ENCODE peak calls at places on chromosomes 5 and 9, in seven cellular contexts. One of them, this sample, is unnamed.

GRCh38 chr9:136309101-136309801 is 5.4 kb upstream of the CCDC187 start:
- DNase-seq in upper lobe of right lung: no peak
- DNase-seq in transverse colon: no peak
- DNase-seq in osteocyte: no peak
- DNase-seq in choroid plexus epithelial cell: no peak
- DNase-seq in dorsolateral prefrontal cortex: no peak
- DNase-seq in GM10248: no peak
- DNase-seq in this sample: no peak

GRCh38 chr5:178265746-178266145 is 33.1 kb upstream of the PHYKPL start:
- DNase-seq in upper lobe of right lung: no peak
- DNase-seq in transverse colon: no peak
- DNase-seq in osteocyte: no peak
- DNase-seq in choroid plexus epithelial cell: no peak
- DNase-seq in dorsolateral prefrontal cortex: no peak
- DNase-seq in GM10248: no peak
- DNase-seq in this sample: no peak

GRCh38 chr9:137296214-137297059 is 5.6 kb downstream of the NRARP start:
- DNase-seq in upper lobe of right lung: peak; percentile 69
- DNase-seq in transverse colon: peak; percentile 77
- DNase-seq in osteocyte: no peak
- DNase-seq in choroid plexus epithelial cell: peak; percentile 84
- DNase-seq in dorsolateral prefrontal cortex: no peak
- DNase-seq in GM10248: no peak
- DNase-seq in this sample: no peak

GRCh38 chr9:128167209-128167608 is 7.1 kb downstream of the BBLN start:
- DNase-seq in upper lobe of right lung: no peak
- DNase-seq in transverse colon: no peak
- DNase-seq in osteocyte: no peak
- DNase-seq in choroid plexus epithelial cell: no peak
- DNase-seq in dorsolateral prefrontal cortex: no peak
- DNase-seq in GM10248: no peak
- DNase-seq in this sample: no peak

GRCh38 chr5:54301852-54302251 is 8.5 kb downstream of the ARL15 start:
- DNase-seq in upper lobe of right lung: no peak
- DNase-seq in transverse colon: no peak
- DNase-seq in osteocyte: no peak
- DNase-seq in choroid plexus epithelial cell: no peak
- DNase-seq in dorsolateral prefrontal cortex: no peak
- DNase-seq in GM10248: no peak
- DNase-seq in this sample: no peak

GRCh38 chr5:9401786-9402472 is 143.9 kb downstream of the SEMA5A start:
- DNase-seq in upper lobe of right lung: no peak
- DNase-seq in transverse colon: no peak
- DNase-seq in osteocyte: no peak
- DNase-seq in choroid plexus epithelial cell: peak; percentile 41
- DNase-seq in dorsolateral prefrontal cortex: no peak
- DNase-seq in GM10248: no peak
- DNase-seq in this sample: peak; percentile 89

GRCh38 chr9:91421987-91422765 is 1.5 kb downstream of the NFIL3 start:
- DNase-seq in upper lobe of right lung: no peak
- DNase-seq in transverse colon: peak; percentile 23
- DNase-seq in osteocyte: peak; percentile 7
- DNase-seq in choroid plexus epithelial cell: peak; percentile 57
- DNase-seq in dorsolateral prefrontal cortex: no peak
- DNase-seq in GM10248: no peak
- DNase-seq in this sample: peak; percentile 50

GRCh38 chr9:73615557-73615956 is 463.9 kb downstream of the ANXA1 start:
- DNase-seq in upper lobe of right lung: no peak
- DNase-seq in transverse colon: no peak
- DNase-seq in osteocyte: no peak
- DNase-seq in choroid plexus epithelial cell: no peak
- DNase-seq in dorsolateral prefrontal cortex: no peak
- DNase-seq in GM10248: no peak
- DNase-seq in this sample: no peak

GRCh38 chr5:169548315-169548714 is 35.3 kb upstream of the SPDL1 start:
- DNase-seq in upper lobe of right lung: no peak
- DNase-seq in transverse colon: no peak
- DNase-seq in osteocyte: no peak
- DNase-seq in choroid plexus epithelial cell: peak; percentile 71
- DNase-seq in dorsolateral prefrontal cortex: no peak
- DNase-seq in GM10248: no peak
- DNase-seq in this sample: peak; percentile 55

GRCh38 chr9:113220467-113221002 is 542 bp downstream of the FKBP15 start:
- DNase-seq in upper lobe of right lung: no peak
- DNase-seq in transverse colon: no peak
- DNase-seq in osteocyte: no peak
- DNase-seq in choroid plexus epithelial cell: peak; percentile 25
- DNase-seq in dorsolateral prefrontal cortex: no peak
- DNase-seq in GM10248: no peak
- DNase-seq in this sample: peak; percentile 10

GRCh38 chr5:135087950-135088349 is 53.9 kb upstream of the PITX1 start:
- DNase-seq in upper lobe of right lung: no peak
- DNase-seq in transverse colon: no peak
- DNase-seq in osteocyte: no peak
- DNase-seq in choroid plexus epithelial cell: no peak
- DNase-seq in dorsolateral prefrontal cortex: no peak
- DNase-seq in GM10248: no peak
- DNase-seq in this sample: no peak

GRCh38 chr5:74517700-74518099 is 122.8 kb downstream of the ENC1 start:
- DNase-seq in upper lobe of right lung: no peak
- DNase-seq in transverse colon: no peak
- DNase-seq in osteocyte: no peak
- DNase-seq in choroid plexus epithelial cell: peak; percentile 73
- DNase-seq in dorsolateral prefrontal cortex: no peak
- DNase-seq in GM10248: no peak
- DNase-seq in this sample: peak; percentile 65

GRCh38 chr9:127129073-127129717 is 6.8 kb upstream of the ANGPTL2 start:
- DNase-seq in upper lobe of right lung: no peak
- DNase-seq in transverse colon: no peak
- DNase-seq in osteocyte: no peak
- DNase-seq in choroid plexus epithelial cell: no peak
- DNase-seq in dorsolateral prefrontal cortex: no peak
- DNase-seq in GM10248: no peak
- DNase-seq in this sample: peak; percentile 30

GRCh38 chr9:99351647-99352046 is 129.6 kb downstream of the SEC61B start:
- DNase-seq in upper lobe of right lung: no peak
- DNase-seq in transverse colon: no peak
- DNase-seq in osteocyte: no peak
- DNase-seq in choroid plexus epithelial cell: no peak
- DNase-seq in dorsolateral prefrontal cortex: no peak
- DNase-seq in GM10248: no peak
- DNase-seq in this sample: peak; percentile 12

GRCh38 chr9:78236511-78236950 is 656 bp downstream of the CEP78 start:
- DNase-seq in upper lobe of right lung: no peak
- DNase-seq in transverse colon: no peak
- DNase-seq in osteocyte: no peak
- DNase-seq in choroid plexus epithelial cell: peak; percentile 11
- DNase-seq in dorsolateral prefrontal cortex: no peak
- DNase-seq in GM10248: peak; percentile 48
- DNase-seq in this sample: no peak

GRCh38 chr9:29750062-29750461 is 2176.8 kb upstream of the C9orf72 start:
- DNase-seq in upper lobe of right lung: no peak
- DNase-seq in transverse colon: no peak
- DNase-seq in osteocyte: no peak
- DNase-seq in choroid plexus epithelial cell: peak; percentile 74
- DNase-seq in dorsolateral prefrontal cortex: no peak
- DNase-seq in GM10248: no peak
- DNase-seq in this sample: no peak

GRCh38 chr9:124011460-124012301 is at the start of gene LHX2:
- DNase-seq in upper lobe of right lung: no peak
- DNase-seq in transverse colon: peak; percentile 27
- DNase-seq in osteocyte: no peak
- DNase-seq in choroid plexus epithelial cell: peak; percentile 59
- DNase-seq in dorsolateral prefrontal cortex: peak; percentile 75
- DNase-seq in GM10248: no peak
- DNase-seq in this sample: peak; percentile 73

GRCh38 chr9:127066060-127066774 is 56.2 kb downstream of the ANGPTL2 start:
- DNase-seq in upper lobe of right lung: no peak
- DNase-seq in transverse colon: no peak
- DNase-seq in osteocyte: no peak
- DNase-seq in choroid plexus epithelial cell: peak; percentile 76
- DNase-seq in dorsolateral prefrontal cortex: no peak
- DNase-seq in GM10248: no peak
- DNase-seq in this sample: peak; percentile 12

GRCh38 chr9:36191696-36192095 is 975 bp downstream of the CLTA start:
- DNase-seq in upper lobe of right lung: no peak
- DNase-seq in transverse colon: no peak
- DNase-seq in osteocyte: no peak
- DNase-seq in choroid plexus epithelial cell: peak; percentile 27
- DNase-seq in dorsolateral prefrontal cortex: no peak
- DNase-seq in GM10248: no peak
- DNase-seq in this sample: no peak

GRCh38 chr5:14812166-14812565 is 59.4 kb downstream of the ANKH start:
- DNase-seq in upper lobe of right lung: no peak
- DNase-seq in transverse colon: no peak
- DNase-seq in osteocyte: no peak
- DNase-seq in choroid plexus epithelial cell: no peak
- DNase-seq in dorsolateral prefrontal cortex: no peak
- DNase-seq in GM10248: no peak
- DNase-seq in this sample: no peak

GRCh38 chr9:108620767-108621166 is 235.0 kb downstream of the ACTL7B start:
- DNase-seq in upper lobe of right lung: no peak
- DNase-seq in transverse colon: no peak
- DNase-seq in osteocyte: no peak
- DNase-seq in choroid plexus epithelial cell: peak; percentile 9
- DNase-seq in dorsolateral prefrontal cortex: no peak
- DNase-seq in GM10248: no peak
- DNase-seq in this sample: no peak

GRCh38 chr9:34571180-34571800 is 18.2 kb downstream of the CNTFR start:
- DNase-seq in upper lobe of right lung: no peak
- DNase-seq in transverse colon: no peak
- DNase-seq in osteocyte: no peak
- DNase-seq in choroid plexus epithelial cell: no peak
- DNase-seq in dorsolateral prefrontal cortex: no peak
- DNase-seq in GM10248: no peak
- DNase-seq in this sample: no peak

GRCh38 chr9:37565661-37566618 is 10.2 kb downstream of the FBXO10 start:
- DNase-seq in upper lobe of right lung: no peak
- DNase-seq in transverse colon: peak; percentile 44
- DNase-seq in osteocyte: no peak
- DNase-seq in choroid plexus epithelial cell: no peak
- DNase-seq in dorsolateral prefrontal cortex: no peak
- DNase-seq in GM10248: peak; percentile 55
- DNase-seq in this sample: no peak

GRCh38 chr5:149961186-149961685 is 678 bp downstream of the SLC26A2 start:
- DNase-seq in upper lobe of right lung: no peak
- DNase-seq in transverse colon: no peak
- DNase-seq in osteocyte: no peak
- DNase-seq in choroid plexus epithelial cell: no peak
- DNase-seq in dorsolateral prefrontal cortex: no peak
- DNase-seq in GM10248: no peak
- DNase-seq in this sample: peak; percentile 30

GRCh38 chr9:89815061-89815902 is 210.5 kb downstream of the GADD45G start:
- DNase-seq in upper lobe of right lung: no peak
- DNase-seq in transverse colon: no peak
- DNase-seq in osteocyte: peak; percentile 49
- DNase-seq in choroid plexus epithelial cell: no peak
- DNase-seq in dorsolateral prefrontal cortex: no peak
- DNase-seq in GM10248: no peak
- DNase-seq in this sample: no peak

GRCh38 chr9:89815903-89816573 is 211.2 kb downstream of the GADD45G start:
- DNase-seq in upper lobe of right lung: peak; percentile 54
- DNase-seq in transverse colon: no peak
- DNase-seq in osteocyte: peak; percentile 75
- DNase-seq in choroid plexus epithelial cell: no peak
- DNase-seq in dorsolateral prefrontal cortex: no peak
- DNase-seq in GM10248: peak; percentile 87
- DNase-seq in this sample: no peak

GRCh38 chr9:89820337-89820736 is 215.5 kb downstream of the GADD45G start:
- DNase-seq in upper lobe of right lung: no peak
- DNase-seq in transverse colon: no peak
- DNase-seq in osteocyte: no peak
- DNase-seq in choroid plexus epithelial cell: no peak
- DNase-seq in dorsolateral prefrontal cortex: no peak
- DNase-seq in GM10248: no peak
- DNase-seq in this sample: no peak

GRCh38 chr9:89814340-89815040 is 209.7 kb downstream of the GADD45G start:
- DNase-seq in upper lobe of right lung: peak; percentile 46
- DNase-seq in transverse colon: no peak
- DNase-seq in osteocyte: peak; percentile 42
- DNase-seq in choroid plexus epithelial cell: peak; percentile 29
- DNase-seq in dorsolateral prefrontal cortex: peak; percentile 28
- DNase-seq in GM10248: peak; percentile 43
- DNase-seq in this sample: no peak

GRCh38 chr9:89817186-89817960 is 212.6 kb downstream of the GADD45G start:
- DNase-seq in upper lobe of right lung: peak; percentile 52
- DNase-seq in transverse colon: no peak
- DNase-seq in osteocyte: peak; percentile 63
- DNase-seq in choroid plexus epithelial cell: no peak
- DNase-seq in dorsolateral prefrontal cortex: no peak
- DNase-seq in GM10248: no peak
- DNase-seq in this sample: no peak
- TF ChIP-seq CTCF in upper lobe of right lung: no peak
- TF ChIP-seq CTCF in transverse colon: no peak
- TF ChIP-seq CTCF in osteocyte: no peak
- TF ChIP-seq CTCF in choroid plexus epithelial cell: no peak
- TF ChIP-seq CTCF in dorsolateral prefrontal cortex: no peak
- TF ChIP-seq CTCF in GM10248: no peak
- TF ChIP-seq CTCF in this sample: no peak

GRCh38 chr5:94778712-94779111 is 160.2 kb downstream of the SLF1 start:
- DNase-seq in upper lobe of right lung: no peak
- DNase-seq in transverse colon: no peak
- DNase-seq in osteocyte: no peak
- DNase-seq in choroid plexus epithelial cell: no peak
- DNase-seq in dorsolateral prefrontal cortex: no peak
- DNase-seq in GM10248: no peak
- DNase-seq in this sample: no peak
- TF ChIP-seq CTCF in upper lobe of right lung: no peak
- TF ChIP-seq CTCF in transverse colon: no peak
- TF ChIP-seq CTCF in osteocyte: no peak
- TF ChIP-seq CTCF in choroid plexus epithelial cell: no peak
- TF ChIP-seq CTCF in dorsolateral prefrontal cortex: no peak
- TF ChIP-seq CTCF in GM10248: no peak
- TF ChIP-seq CTCF in this sample: no peak

DNA sequence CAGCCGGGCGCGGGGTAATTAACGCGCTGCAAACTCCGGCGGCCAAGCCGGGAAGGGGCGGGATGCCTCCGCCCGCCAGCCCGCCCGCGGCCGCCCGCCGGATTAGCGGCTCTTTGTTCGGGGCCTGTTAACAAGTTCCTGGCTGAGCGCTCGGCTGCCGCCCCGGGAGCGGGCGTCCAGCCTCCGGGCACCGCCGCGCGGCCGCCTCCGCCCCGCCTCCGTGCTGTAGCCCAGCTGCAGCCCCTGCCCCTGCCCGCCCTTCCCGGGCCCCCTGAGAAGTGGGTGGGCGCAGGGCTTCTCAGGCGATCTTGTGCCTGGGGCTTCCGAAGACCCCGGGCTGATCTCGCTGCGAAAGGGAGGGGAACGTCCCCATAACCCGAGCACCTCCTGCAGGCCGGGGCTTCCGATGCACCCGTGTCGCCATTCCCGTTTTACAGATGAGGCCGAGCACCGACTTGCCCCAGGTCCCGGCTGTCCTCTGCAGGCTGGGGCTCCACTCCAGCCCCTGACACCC is 7.6 kb downstream of the UNC5A start:
- DNase-seq in upper lobe of right lung: no peak
- DNase-seq in transverse colon: no peak
- DNase-seq in osteocyte: no peak
- DNase-seq in choroid plexus epithelial cell: peak; percentile 13
- DNase-seq in dorsolateral prefrontal cortex: peak; percentile 45
- DNase-seq in GM10248: no peak
- DNase-seq in this sample: no peak
- TF ChIP-seq CTCF in upper lobe of right lung: peak; percentile 18
- TF ChIP-seq CTCF in transverse colon: no peak
- TF ChIP-seq CTCF in osteocyte: peak; percentile 51
- TF ChIP-seq CTCF in choroid plexus epithelial cell: peak; percentile 40
- TF ChIP-seq CTCF in dorsolateral prefrontal cortex: no peak
- TF ChIP-seq CTCF in GM10248: peak; percentile 25
- TF ChIP-seq CTCF in this sample: peak; percentile 24

GRCh38 chr5:66498791-66499207 is 97.4 kb upstream of the MAST4 start:
- DNase-seq in upper lobe of right lung: no peak
- DNase-seq in transverse colon: no peak
- DNase-seq in osteocyte: no peak
- DNase-seq in choroid plexus epithelial cell: no peak
- DNase-seq in dorsolateral prefrontal cortex: no peak
- DNase-seq in GM10248: peak; percentile 21
- DNase-seq in this sample: peak; percentile 41
- TF ChIP-seq CTCF in upper lobe of right lung: peak; percentile 15
- TF ChIP-seq CTCF in transverse colon: no peak
- TF ChIP-seq CTCF in osteocyte: peak; percentile 17
- TF ChIP-seq CTCF in choroid plexus epithelial cell: peak; percentile 7
- TF ChIP-seq CTCF in dorsolateral prefrontal cortex: no peak
- TF ChIP-seq CTCF in GM10248: peak; percentile 21
- TF ChIP-seq CTCF in this sample: no peak

This sample was measured in MCF 10A.